ENCODE peak calls at places on chromosomes 11 and 22, in five cellular contexts. A is HFF-Myc, N is AG10803, E is fibroblast of lung, M is ovary. S is an unnamed sample.

GRCh38 chr22:46576556-46577351 is 39.3 kb upstream of the CELSR1 start:
- DNase-seq in A (no peak), E (peak; percentile 42), N (peak; percentile 44), M (peak; percentile 46), S (peak; percentile 76)

GRCh38 chr11:124297921-124298320 is 15.8 kb downstream of the OR8D1 start:
- DNase-seq in N (peak; percentile 64), M (no peak), A (no peak), E (no peak), S (no peak)

GRCh38 chr11:73854680-73855079 is 22.0 kb downstream of the COA4 start:
- DNase-seq in M (no peak), A (no peak), N (peak; percentile 48), E (no peak), S (no peak)

GRCh38 chr11:12540913-12541587 is 133.2 kb upstream of the TEAD1 start:
- DNase-seq in E (peak; percentile 75), A (no peak), N (peak; percentile 96), M (peak; percentile 45), S (no peak)

GRCh38 chr11:2090172-2091111 is 48.7 kb downstream of the IGF2 start:
- DNase-seq in N (no peak), A (no peak), E (no peak), M (no peak), S (peak; percentile 75)

GRCh38 chr11:78050964-78051831 is 12.5 kb upstream of the THRSP start:
- DNase-seq in N (peak; percentile 62), A (no peak), E (peak; percentile 32), M (no peak), S (no peak)

GRCh38 chr11:35963911-35964310 is 20.0 kb downstream of the LDLRAD3 start:
- DNase-seq in E (no peak), A (no peak), N (peak; percentile 25), M (no peak), S (no peak)

GRCh38 chr22:30695351-30695762 is 683 bp downstream of the OSBP2 start:
- DNase-seq in M (no peak), A (no peak), E (no peak), N (no peak), S (no peak)

GRCh38 chr11:127074151-127074761 is 73.7 kb upstream of the KIRREL3 start:
- DNase-seq in M (no peak), N (peak; percentile 92), A (peak; percentile 46), E (peak; percentile 6), S (no peak)

GRCh38 chr11:122843281-122844150 is 5.2 kb downstream of the CRTAM start:
- DNase-seq in E (no peak), A (no peak), N (no peak), M (no peak), S (no peak)

GRCh38 chr22:44846726-44847275 is 94.4 kb downstream of the ARHGAP8 start:
- DNase-seq in M (no peak), A (no peak), E (no peak), N (no peak), S (no peak)

GRCh38 chr22:29871684-29872083 is 11.3 kb upstream of the MTMR3 start:
- DNase-seq in A (no peak), M (no peak), E (no peak), N (no peak), S (no peak)

GRCh38 chr22:32103648-32104326 is 55.3 kb downstream of the C22orf42 start:
- DNase-seq in E (peak; percentile 22), M (no peak), N (peak; percentile 5), A (peak; percentile 0), S (no peak)

GRCh38 chr11:116312560-116313340 is 460.0 kb downstream of the BUD13 start:
- DNase-seq in A (peak; percentile 2), E (peak; percentile 25), N (peak; percentile 28), M (peak; percentile 53), S (no peak)

GRCh38 chr22:39900306-39901227 is at the start of gene GRAP2:
- DNase-seq in M (no peak), E (no peak), N (no peak), A (no peak), S (no peak)

GRCh38 chr22:50529416-50530279 is at the start of gene TYMP:
- DNase-seq in M (peak; percentile 50), A (no peak), E (no peak), N (peak; percentile 66), S (peak; percentile 94)

GRCh38 chr11:122578168-122578825 is 77.2 kb upstream of the UBASH3B start:
- DNase-seq in E (peak; percentile 3), A (no peak), N (no peak), M (no peak), S (no peak)

GRCh38 chr11:119339581-119340334 is 925 bp downstream of the C1QTNF5 start:
- DNase-seq in A (no peak), M (peak; percentile 74), E (peak; percentile 56), N (peak; percentile 62), S (peak; percentile 94)

GRCh38 chr11:16402654-16403447 is 46.5 kb upstream of the SOX6 start:
- DNase-seq in E (no peak), A (no peak), N (no peak), M (no peak), S (no peak)

GRCh38 chr11:106594751-106595351 is 423.4 kb downstream of the GUCY1A2 start:
- DNase-seq in E (no peak), M (no peak), N (no peak), A (no peak), S (no peak)

GRCh38 chr11:76763573-76764348 is 19.4 kb upstream of the TSKU start:
- DNase-seq in M (peak; percentile 56), N (peak; percentile 85), A (peak; percentile 70), E (peak; percentile 67), S (peak; percentile 43)

GRCh38 chr11:72221386-72221785 is 3.2 kb upstream of the INPPL1 start:
- DNase-seq in N (no peak), E (no peak), M (no peak), A (no peak), S (no peak)

GRCh38 chr22:37193629-37194191 is 5.7 kb upstream of the C1QTNF6 start:
- DNase-seq in M (no peak), A (no peak), N (peak; percentile 17), E (no peak), S (no peak)

GRCh38 chr11:80855975-80856524 is 1415.2 kb upstream of the TENM4 start:
- DNase-seq in N (peak; percentile 9), A (no peak), M (no peak), E (peak; percentile 82), S (no peak)

GRCh38 chr11:14446701-14447169 is 52.9 kb downstream of the COPB1 start:
- DNase-seq in N (peak; percentile 83), E (no peak), A (no peak), M (no peak), S (no peak)

GRCh38 chr11:61814958-61815789 is 1.6 kb downstream of the FADS1 start:
- DNase-seq in E (peak; percentile 98), M (peak; percentile 97), A (peak; percentile 79), N (peak; percentile 90), S (peak; percentile 98)

GRCh38 chr11:26578998-26579635 is 7.1 kb upstream of the MUC15 start:
- DNase-seq in N (peak; percentile 25), M (no peak), A (peak; percentile 10), E (peak; percentile 45), S (no peak)

GRCh38 chr11:67279589-67280340 is 9.3 kb upstream of the ANKRD13D start:
- DNase-seq in M (no peak), A (no peak), N (no peak), E (no peak), S (peak; percentile 68)

GRCh38 chr22:40322061-40322460 is 24.2 kb upstream of the ADSL start:
- DNase-seq in M (no peak), A (no peak), E (peak; percentile 12), N (no peak), S (no peak)

GRCh38 chr11:70298243-70298915 is 27.9 kb downstream of the PPFIA1 start:
- DNase-seq in E (no peak), M (no peak), A (no peak), N (peak; percentile 47), S (no peak)

GRCh38 chr22:19891350-19892248 is 36.9 kb upstream of the GNB1L start:
- DNase-seq in N (peak; percentile 79), M (no peak), A (peak; percentile 90), E (peak; percentile 43), S (no peak)

GRCh38 chr11:72808415-72808814 is 5.8 kb upstream of the ATG16L2 start:
- DNase-seq in N (peak; percentile 29), E (no peak), M (no peak), A (no peak), S (no peak)

GRCh38 chr11:115153135-115153534 is 351.1 kb downstream of the CADM1 start:
- DNase-seq in E (peak; percentile 22), M (no peak), A (no peak), N (peak; percentile 35), S (no peak)

GRCh38 chr11:104872393-104872792 is 25.9 kb downstream of the CASP12 start:
- DNase-seq in A (no peak), N (no peak), E (no peak), M (no peak), S (no peak)

GRCh38 chr11:26842883-26843282 is 121.0 kb upstream of the SLC5A12 start:
- DNase-seq in N (peak; percentile 91), A (no peak), E (no peak), M (no peak), S (no peak)

GRCh38 chr11:59102259-59102765 is 4.7 kb upstream of the FAM111B start:
- DNase-seq in M (no peak), A (no peak), E (peak; percentile 36), N (peak; percentile 32), S (no peak)
- TF ChIP-seq CTCF in M (no peak), A (peak; percentile 9), E (peak; percentile 19), N (peak; percentile 44), S (peak; percentile 45)

GRCh38 chr11:65071907-65072630 is 11.8 kb downstream of the CDCA5 start:
- DNase-seq in M (no peak), E (no peak), A (no peak), N (no peak), S (no peak)
- TF ChIP-seq CTCF in M (no peak), E (no peak), A (no peak), N (no peak), S (no peak)

GRCh38 chr11:85672111-85672875 is 7.4 kb upstream of the CREBZF start:
- DNase-seq in M (no peak), N (no peak), A (no peak), E (no peak), S (no peak)
- TF ChIP-seq CTCF in M (no peak), N (no peak), A (no peak), E (no peak), S (no peak)

GRCh38 chr11:46307369-46307768 is 29.9 kb downstream of the CREB3L1 start:
- DNase-seq in E (no peak), N (no peak), M (no peak), A (no peak), S (no peak)

GRCh38 chr11:46302866-46303265 is 25.4 kb downstream of the CREB3L1 start:
- DNase-seq in N (no peak), A (no peak), E (no peak), M (no peak), S (no peak)

GRCh38 chr11:46306296-46306853 is 28.9 kb downstream of the CREB3L1 start:
- DNase-seq in N (peak; percentile 54), E (peak; percentile 44), A (no peak), M (no peak), S (no peak)

GRCh38 chr11:46304605-46305004 is 27.1 kb downstream of the CREB3L1 start:
- DNase-seq in A (no peak), M (no peak), N (no peak), E (no peak), S (no peak)

DNA sequence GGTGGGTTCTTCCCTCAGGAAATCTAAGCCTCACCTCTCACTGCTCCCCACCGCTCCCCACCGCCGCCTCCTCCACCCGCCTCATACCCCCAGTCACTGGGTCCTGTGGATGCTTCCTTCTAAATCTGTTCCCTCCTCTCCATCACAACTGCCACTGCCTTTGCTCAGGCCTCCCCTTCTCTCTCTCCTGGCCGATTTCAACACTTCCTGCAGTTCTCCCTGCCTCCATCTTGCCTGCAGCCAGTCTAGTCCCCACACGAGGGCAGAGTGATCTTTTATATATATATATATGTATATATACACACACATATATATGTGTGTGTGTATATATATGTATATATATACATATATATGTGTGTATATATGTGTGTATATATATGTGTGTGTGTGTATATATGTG is 27.8 kb downstream of the CREB3L1 start:
- DNase-seq in M (no peak), A (no peak), N (no peak), E (peak; percentile 60), S (no peak)
- TF ChIP-seq CTCF in M (no peak), A (peak; percentile 3), N (peak; percentile 30), E (no peak), S (peak; percentile 42)

S was measured in chondrocyte.